ENCODE peak calls at places on chromosome 4, in four cellular contexts. One of them, this sample, is unnamed.

GRCh38 chr4:79182209-79182608 is 143.7 kb downstream of the NAA11 start:
- DNase-seq in fibroblast of pulmonary artery: no peak
- DNase-seq in cardiac fibroblast: no peak
- DNase-seq in WERI-Rb-1: no peak
- DNase-seq in this sample: no peak

GRCh38 chr4:4985844-4986243 is 33.4 kb downstream of the CYTL1 start:
- DNase-seq in cardiac fibroblast: no peak
- DNase-seq in fibroblast of pulmonary artery: no peak
- DNase-seq in WERI-Rb-1: peak
- DNase-seq in this sample: no peak

GRCh38 chr4:77618383-77619241 is 13.0 kb downstream of the CXCL13 start:
- DNase-seq in WERI-Rb-1: peak
- DNase-seq in cardiac fibroblast: peak
- DNase-seq in fibroblast of pulmonary artery: peak
- DNase-seq in this sample: peak

GRCh38 chr4:83010522-83011318 is at the start of gene LIN54:
- DNase-seq in fibroblast of pulmonary artery: peak
- DNase-seq in WERI-Rb-1: peak
- DNase-seq in cardiac fibroblast: peak
- DNase-seq in this sample: peak

GRCh38 chr4:122826000-122826595 is 533 bp upstream of the FGF2 start:
- DNase-seq in WERI-Rb-1: no peak
- DNase-seq in fibroblast of pulmonary artery: no peak
- DNase-seq in cardiac fibroblast: peak
- DNase-seq in this sample: no peak

GRCh38 chr4:12022409-12022808 is 593.7 kb upstream of the HS3ST1 start:
- DNase-seq in fibroblast of pulmonary artery: no peak
- DNase-seq in WERI-Rb-1: no peak
- DNase-seq in cardiac fibroblast: no peak
- DNase-seq in this sample: no peak

GRCh38 chr4:87017580-87018061 is 82.8 kb downstream of the AFF1 start:
- DNase-seq in WERI-Rb-1: no peak
- DNase-seq in fibroblast of pulmonary artery: peak
- DNase-seq in cardiac fibroblast: peak
- DNase-seq in this sample: no peak

GRCh38 chr4:160316036-160316435 is 1213.2 kb downstream of the RAPGEF2 start:
- DNase-seq in fibroblast of pulmonary artery: no peak
- DNase-seq in WERI-Rb-1: no peak
- DNase-seq in cardiac fibroblast: no peak
- DNase-seq in this sample: no peak

GRCh38 chr4:86130160-86130933 is 229.5 kb downstream of the MAPK10 start:
- DNase-seq in cardiac fibroblast: no peak
- DNase-seq in fibroblast of pulmonary artery: no peak
- DNase-seq in WERI-Rb-1: no peak
- DNase-seq in this sample: no peak

GRCh38 chr4:101651778-101652177 is 138.8 kb upstream of the BANK1 start:
- DNase-seq in WERI-Rb-1: no peak
- DNase-seq in fibroblast of pulmonary artery: no peak
- DNase-seq in cardiac fibroblast: no peak
- DNase-seq in this sample: no peak

GRCh38 chr4:87309625-87310024 is 13.1 kb downstream of the HSD17B13 start:
- DNase-seq in fibroblast of pulmonary artery: peak
- DNase-seq in cardiac fibroblast: peak
- DNase-seq in WERI-Rb-1: no peak
- DNase-seq in this sample: no peak

GRCh38 chr4:153223935-153224334 is 19.7 kb downstream of the TRIM2 start:
- DNase-seq in fibroblast of pulmonary artery: peak
- DNase-seq in cardiac fibroblast: no peak
- DNase-seq in WERI-Rb-1: no peak
- DNase-seq in this sample: no peak

GRCh38 chr4:7323872-7324650 is 110.7 kb downstream of the PSAPL1 start:
- DNase-seq in fibroblast of pulmonary artery: no peak
- DNase-seq in WERI-Rb-1: peak
- DNase-seq in cardiac fibroblast: no peak
- DNase-seq in this sample: no peak

GRCh38 chr4:46648088-46648744 is 258.3 kb upstream of the GABRA2 start:
- DNase-seq in cardiac fibroblast: peak
- DNase-seq in fibroblast of pulmonary artery: peak
- DNase-seq in WERI-Rb-1: peak
- DNase-seq in this sample: no peak

GRCh38 chr4:150305995-150306394 is 227.8 kb downstream of the DCLK2 start:
- DNase-seq in fibroblast of pulmonary artery: peak
- DNase-seq in WERI-Rb-1: no peak
- DNase-seq in cardiac fibroblast: peak
- DNase-seq in this sample: no peak

GRCh38 chr4:48078862-48079655 is 55.0 kb downstream of the TXK start:
- DNase-seq in fibroblast of pulmonary artery: no peak
- DNase-seq in cardiac fibroblast: no peak
- DNase-seq in WERI-Rb-1: no peak
- DNase-seq in this sample: no peak

GRCh38 chr4:125316781-125317525 is 2.2 kb downstream of the FAT4 start:
- DNase-seq in cardiac fibroblast: peak
- DNase-seq in WERI-Rb-1: peak
- DNase-seq in fibroblast of pulmonary artery: peak
- DNase-seq in this sample: no peak

GRCh38 chr4:7394681-7395451 is 39.9 kb downstream of the PSAPL1 start:
- DNase-seq in fibroblast of pulmonary artery: no peak
- DNase-seq in cardiac fibroblast: no peak
- DNase-seq in WERI-Rb-1: peak
- DNase-seq in this sample: no peak

GRCh38 chr4:107035711-107036601 is at the start of gene DKK2:
- DNase-seq in WERI-Rb-1: peak
- DNase-seq in fibroblast of pulmonary artery: no peak
- DNase-seq in cardiac fibroblast: peak
- DNase-seq in this sample: no peak

GRCh38 chr4:48954314-48954713 is 31.8 kb upstream of the CWH43 start:
- DNase-seq in fibroblast of pulmonary artery: no peak
- DNase-seq in WERI-Rb-1: no peak
- DNase-seq in cardiac fibroblast: no peak
- DNase-seq in this sample: no peak

GRCh38 chr4:112889619-112890294 is 159.7 kb upstream of the ANK2 start:
- DNase-seq in cardiac fibroblast: peak
- DNase-seq in WERI-Rb-1: no peak
- DNase-seq in fibroblast of pulmonary artery: peak
- DNase-seq in this sample: no peak

GRCh38 chr4:11158971-11159370 is 269.7 kb downstream of the HS3ST1 start:
- DNase-seq in cardiac fibroblast: no peak
- DNase-seq in WERI-Rb-1: no peak
- DNase-seq in fibroblast of pulmonary artery: peak
- DNase-seq in this sample: no peak

GRCh38 chr4:113435893-113436292 is 325.6 kb downstream of the CAMK2D start:
- DNase-seq in WERI-Rb-1: no peak
- DNase-seq in fibroblast of pulmonary artery: peak
- DNase-seq in cardiac fibroblast: peak
- DNase-seq in this sample: no peak

GRCh38 chr4:119087121-119087520 is 48.5 kb upstream of the MYOZ2 start:
- DNase-seq in cardiac fibroblast: peak
- DNase-seq in fibroblast of pulmonary artery: peak
- DNase-seq in WERI-Rb-1: no peak
- DNase-seq in this sample: no peak

GRCh38 chr4:28686618-28687017 is 1826.0 kb downstream of the STIM2 start:
- DNase-seq in WERI-Rb-1: peak
- DNase-seq in cardiac fibroblast: peak
- DNase-seq in fibroblast of pulmonary artery: peak
- DNase-seq in this sample: no peak

GRCh38 chr4:23582671-23583070 is 307.2 kb downstream of the PPARGC1A start:
- DNase-seq in WERI-Rb-1: no peak
- DNase-seq in fibroblast of pulmonary artery: no peak
- DNase-seq in cardiac fibroblast: no peak
- DNase-seq in this sample: no peak

GRCh38 chr4:71187399-71188196 is 151.2 kb upstream of the SLC4A4 start:
- DNase-seq in fibroblast of pulmonary artery: no peak
- DNase-seq in WERI-Rb-1: no peak
- DNase-seq in cardiac fibroblast: peak
- DNase-seq in this sample: no peak

GRCh38 chr4:150150545-150151156 is 72.4 kb downstream of the DCLK2 start:
- DNase-seq in fibroblast of pulmonary artery: no peak
- DNase-seq in cardiac fibroblast: no peak
- DNase-seq in WERI-Rb-1: no peak
- DNase-seq in this sample: no peak

GRCh38 chr4:39642885-39643550 is 4.4 kb upstream of the SMIM14 start:
- DNase-seq in cardiac fibroblast: peak
- DNase-seq in fibroblast of pulmonary artery: peak
- DNase-seq in WERI-Rb-1: no peak
- DNase-seq in this sample: no peak

GRCh38 chr4:190020790-190021717 is 6.0 kb downstream of the FRG2 start:
- DNase-seq in fibroblast of pulmonary artery: peak
- DNase-seq in WERI-Rb-1: peak
- DNase-seq in cardiac fibroblast: peak
- DNase-seq in this sample: no peak

GRCh38 chr4:41360911-41361830 is 104.4 kb downstream of the UCHL1 start:
- DNase-seq in WERI-Rb-1: peak
- DNase-seq in cardiac fibroblast: peak
- DNase-seq in fibroblast of pulmonary artery: peak
- DNase-seq in this sample: no peak

GRCh38 chr4:45453258-45453841 is 670.5 kb downstream of the GABRG1 start:
- DNase-seq in fibroblast of pulmonary artery: peak
- DNase-seq in cardiac fibroblast: peak
- DNase-seq in WERI-Rb-1: peak
- DNase-seq in this sample: no peak

GRCh38 chr4:138647433-138647832 is 368.1 kb upstream of the NOCT start:
- DNase-seq in WERI-Rb-1: no peak
- DNase-seq in fibroblast of pulmonary artery: no peak
- DNase-seq in cardiac fibroblast: no peak
- DNase-seq in this sample: no peak

GRCh38 chr4:16269742-16270522 is 43.7 kb upstream of the TAPT1 start:
- DNase-seq in fibroblast of pulmonary artery: peak
- DNase-seq in cardiac fibroblast: peak
- DNase-seq in WERI-Rb-1: no peak
- DNase-seq in this sample: peak

GRCh38 chr4:1200425-1201035 is 28.1 kb upstream of the SPON2 start:
- DNase-seq in WERI-Rb-1: peak
- DNase-seq in cardiac fibroblast: peak
- DNase-seq in fibroblast of pulmonary artery: peak
- DNase-seq in this sample: no peak